ENCODE peak calls at places on chromosomes 16 and 17, in ten cellular contexts. B is transverse colon, D is body of pancreas, P is heart left ventricle, A is tibial nerve, K is stomach, X is NB4, L is esophagus squamous epithelium, R is esophagus muscularis mucosa, C is prostate gland. H is an unnamed sample.

GRCh38 chr17:40089085-40089895 is 11.1 kb downstream of the NR1D1 start:
- DNase-seq in B (no peak), K (no peak), R (no peak), X (no peak), D (no peak), L (no peak), C (no peak), A (no peak), P (no peak), H (peak; percentile 20)

GRCh38 chr16:67833035-67833417 is 9.1 kb upstream of the THAP11 start:
- DNase-seq in R (no peak), C (no peak), K (no peak), X (peak; percentile 34), P (no peak), B (no peak), A (no peak), D (no peak), L (no peak), H (no peak)

GRCh38 chr16:86755571-86756006 is 177.2 kb downstream of the FOXL1 start:
- DNase-seq in L (no peak), D (no peak), P (peak; percentile 81), C (no peak), A (no peak), K (no peak), R (no peak), B (no peak), X (no peak), H (no peak)

GRCh38 chr16:58563235-58563634 is 47.9 kb downstream of the SETD6 start:
- DNase-seq in R (no peak), K (no peak), D (no peak), P (no peak), C (no peak), X (peak; percentile 16), B (no peak), L (no peak), A (no peak), H (no peak)

GRCh38 chr16:58515871-58516767 is 802 bp downstream of the SETD6 start:
- DNase-seq in C (no peak), B (peak; percentile 67), R (no peak), X (peak; percentile 64), K (peak; percentile 70), L (no peak), P (peak; percentile 53), A (no peak), D (peak; percentile 70), H (no peak)

GRCh38 chr17:41340934-41341861 is 9.4 kb downstream of the KRT33A start:
- DNase-seq in K (no peak), P (no peak), D (no peak), A (no peak), R (no peak), C (no peak), X (no peak), L (no peak), B (no peak), H (no peak)

GRCh38 chr17:77320046-77320445 is 179.3 kb downstream of the SEC14L1 start:
- DNase-seq in C (no peak), P (no peak), A (peak; percentile 56), X (peak; percentile 82), L (no peak), B (peak; percentile 32), K (no peak), D (no peak), R (no peak), H (peak; percentile 49)

GRCh38 chr17:65850486-65850885 is 289.0 kb upstream of the AXIN2 start:
- DNase-seq in D (no peak), X (peak; percentile 36), K (no peak), A (no peak), C (no peak), R (no peak), P (no peak), L (no peak), B (no peak), H (no peak)

GRCh38 chr16:67922740-67923139 is 8.9 kb downstream of the CTRL start:
- DNase-seq in A (no peak), R (no peak), P (no peak), B (no peak), X (no peak), C (peak; percentile 70), D (no peak), K (no peak), L (no peak), H (no peak)

GRCh38 chr16:84817206-84817605 is 2.6 kb upstream of the CRISPLD2 start:
- DNase-seq in A (no peak), D (no peak), P (no peak), C (no peak), R (no peak), L (no peak), B (no peak), X (no peak), K (no peak), H (no peak)

GRCh38 chr16:84816485-84816884 is 3.3 kb upstream of the CRISPLD2 start:
- DNase-seq in B (no peak), C (no peak), D (no peak), P (no peak), K (no peak), R (no peak), L (no peak), X (no peak), A (no peak), H (no peak)

GRCh38 chr16:84813141-84813933 is 6.4 kb upstream of the CRISPLD2 start:
- DNase-seq in X (no peak), P (no peak), D (no peak), R (no peak), A (no peak), K (no peak), C (no peak), L (no peak), B (no peak), H (no peak)

GRCh38 chr16:84816023-84816422 is 3.8 kb upstream of the CRISPLD2 start:
- DNase-seq in D (no peak), P (no peak), L (no peak), B (no peak), K (no peak), A (no peak), X (no peak), R (no peak), C (no peak), H (no peak)

GRCh38 chr16:84815446-84815845 is 4.3 kb upstream of the CRISPLD2 start:
- DNase-seq in P (no peak), K (no peak), D (no peak), B (no peak), R (no peak), L (no peak), X (no peak), C (no peak), A (no peak), H (no peak)
- H3K4me3 ChIP-seq in P (no peak overlapping the region), K (no peak overlapping the region), D (no peak overlapping the region), B (no peak overlapping the region), R (no peak overlapping the region), L (no peak overlapping the region), X (no peak overlapping the region), C (no peak overlapping the region), A (no peak overlapping the region), H (no peak overlapping the region)

GRCh38 chr17:4554441-4554996 is 665 bp downstream of the MYBBP1A start:
- DNase-seq in D (no peak), K (no peak), B (no peak), L (no peak), X (no peak), A (no peak), C (no peak), P (peak; percentile 29), R (no peak), H (no peak)

GRCh38 chr17:4555863-4556646 is 871 bp upstream of the MYBBP1A start:
- DNase-seq in R (no peak), P (no peak), K (no peak), X (no peak), C (no peak), B (no peak), L (no peak), D (no peak), A (no peak), H (no peak)

GRCh38 chr17:4551796-4552525 is 3.2 kb downstream of the MYBBP1A start:
- DNase-seq in C (no peak), R (no peak), K (no peak), B (no peak), X (no peak), D (no peak), A (no peak), L (no peak), P (no peak), H (no peak)

GRCh38 chr17:4554997-4555799 is at the start of gene MYBBP1A:
- DNase-seq in R (peak; percentile 99), C (peak; percentile 94), B (peak; percentile 98), D (peak; percentile 98), L (peak; percentile 73), K (peak; percentile 98), P (peak; percentile 98), A (peak; percentile 96), X (peak; percentile 93), H (peak; percentile 94)

GRCh38 chr17:4553669-4554068 is 1.5 kb downstream of the MYBBP1A start:
- DNase-seq in A (no peak), P (no peak), B (no peak), C (no peak), L (no peak), K (no peak), X (no peak), R (no peak), D (no peak), H (no peak)
- TF ChIP-seq CTCF in A (no peak), P (no peak), B (no peak), C (no peak), L (no peak), K (no peak), X (no peak), R (no peak), D (no peak), H (no peak)

GRCh38 chr17:50026046-50026675 is 29.7 kb upstream of the ITGA3 start:
- DNase-seq in K (no peak), X (no peak), A (no peak), B (no peak), L (no peak), D (no peak), C (no peak), R (no peak), P (no peak), H (peak; percentile 70)

GRCh38 chr17:50026901-50027638 is 28.8 kb upstream of the ITGA3 start:
- DNase-seq in C (peak; percentile 81), A (peak; percentile 94), P (peak; percentile 76), K (peak; percentile 90), X (peak; percentile 72), D (peak; percentile 84), B (peak; percentile 88), R (peak; percentile 97), L (no peak), H (peak; percentile 81)

GRCh38 chr17:50028207-50029120 is 27.4 kb upstream of the ITGA3 start:
- DNase-seq in D (peak; percentile 47), C (no peak), R (no peak), L (no peak), A (no peak), B (no peak), K (no peak), X (no peak), P (no peak), H (peak; percentile 55)

GRCh38 chr17:50029185-50029584 is 26.7 kb upstream of the ITGA3 start:
- DNase-seq in X (no peak), B (no peak), L (no peak), A (no peak), P (no peak), R (no peak), K (no peak), C (no peak), D (no peak), H (peak; percentile 11)

GRCh38 chr17:50027639-50028206 is 28.2 kb upstream of the ITGA3 start:
- DNase-seq in B (peak; percentile 58), K (peak; percentile 66), D (peak; percentile 55), L (no peak), P (peak; percentile 81), A (no peak), X (peak; percentile 81), C (no peak), R (no peak), H (peak; percentile 64)
- TF ChIP-seq POLR2A in B (no peak), K (no peak), D (no peak), L (no peak), P (no peak), A (no peak), X (no peak), C (no peak), R (no peak), H (no peak)

GRCh38 chr16:89764711-89765201 is 43.4 kb downstream of the ZNF276 start:
- DNase-seq in P (peak; percentile 39), B (peak; percentile 85), A (peak; percentile 49), X (peak; percentile 98), K (peak; percentile 86), D (peak; percentile 73), L (peak; percentile 20), R (peak; percentile 93), C (no peak), H (peak; percentile 54)
- H3K4me3 ChIP-seq in P (no peak overlapping the region), B (peak overlapping the region; percentile 22), A (no peak overlapping the region), X (peak overlapping the region; percentile 66), K (peak overlapping the region; percentile 29), D (no peak overlapping the region), L (peak overlapping the region; percentile 49), R (peak overlapping the region; percentile 3), C (no peak overlapping the region), H (no peak overlapping the region)